ENCODE peak calls at places on chromosome 21, in nine cellular contexts. J, P, W, K, H, U, M, N and O are unnamed samples.

GRCh38 chr21:36132691-36133090 is 2.2 kb upstream of the CBR3 start:
- DNase-seq in U (no peak), M (no peak), P (no peak), K (no peak), J (no peak), H (no peak), N (no peak), W (no peak), O (no peak)

GRCh38 chr21:35658242-35658641 is 402.1 kb downstream of the SETD4 start:
- DNase-seq in U (no peak), M (no peak), J (no peak), P (no peak), H (no peak), W (no peak), N (no peak), K (no peak), O (no peak)

GRCh38 chr21:17900281-17900989 is 81.3 kb upstream of the C21orf91 start:
- DNase-seq in W (peak), J (no peak), U (no peak), M (peak), N (peak), P (no peak), H (no peak), K (no peak), O (no peak)

GRCh38 chr21:44331650-44332306 is 7.4 kb downstream of the CFAP410 start:
- DNase-seq in M (no peak), J (no peak), W (no peak), U (no peak), K (no peak), H (no peak), P (no peak), N (no peak), O (peak)

GRCh38 chr21:37292946-37293345 is 25.8 kb upstream of the VPS26C start:
- DNase-seq in U (no peak), N (no peak), M (no peak), P (peak), W (no peak), J (no peak), H (no peak), K (no peak), O (no peak)

GRCh38 chr21:42486551-42486950 is 9.5 kb downstream of the RSPH1 start:
- DNase-seq in U (no peak), H (no peak), K (no peak), N (no peak), P (no peak), M (no peak), J (no peak), W (no peak), O (no peak)

GRCh38 chr21:15752763-15753407 is 23.1 kb downstream of the USP25 start:
- DNase-seq in K (no peak), M (no peak), P (no peak), J (no peak), N (no peak), H (no peak), W (peak), U (no peak), O (no peak)

GRCh38 chr21:45867041-45867630 is 114.4 kb upstream of the COL6A1 start:
- DNase-seq in H (no peak), P (no peak), N (no peak), U (no peak), K (no peak), W (no peak), M (no peak), J (no peak), O (no peak)

GRCh38 chr21:19228241-19228640 is 824.7 kb upstream of the TMPRSS15 start:
- DNase-seq in P (no peak), J (no peak), K (no peak), U (no peak), N (no peak), H (no peak), M (no peak), W (peak), O (peak)

GRCh38 chr21:41576010-41576615 is 68.2 kb upstream of the TMPRSS2 start:
- DNase-seq in P (no peak), H (no peak), N (no peak), U (no peak), K (no peak), J (no peak), M (no peak), W (no peak), O (no peak)

GRCh38 chr21:26686278-26686677 is 113.2 kb upstream of the CYYR1 start:
- DNase-seq in H (no peak), M (no peak), N (no peak), U (peak), J (no peak), K (no peak), P (no peak), W (peak), O (no peak)

GRCh38 chr21:44919111-44919912 is 1.4 kb downstream of the ITGB2 start:
- DNase-seq in N (no peak), M (no peak), H (no peak), P (no peak), U (no peak), W (no peak), J (no peak), K (no peak), O (no peak)

GRCh38 chr21:46397993-46398392 is 60.7 kb upstream of the DIP2A start:
- DNase-seq in P (no peak), K (no peak), N (no peak), J (no peak), U (no peak), H (no peak), W (no peak), M (no peak), O (no peak)

GRCh38 chr21:39033878-39034589 is 149.2 kb downstream of the PSMG1 start:
- DNase-seq in M (peak), J (no peak), H (no peak), K (no peak), W (no peak), U (no peak), N (no peak), P (no peak), O (no peak)

GRCh38 chr21:46545911-46546310 is 59.0 kb downstream of the S100B start:
- DNase-seq in P (no peak), K (no peak), W (no peak), J (no peak), U (no peak), N (no peak), H (no peak), M (no peak), O (no peak)

GRCh38 chr21:37828515-37828914 is 87.7 kb downstream of the KCNJ6 start:
- DNase-seq in K (no peak), P (no peak), H (no peak), J (no peak), U (no peak), N (no peak), M (no peak), W (no peak), O (peak)

GRCh38 chr21:34640858-34641257 is 25.9 kb upstream of the RCAN1 start:
- DNase-seq in J (no peak), N (no peak), U (no peak), H (no peak), W (no peak), M (no peak), P (peak), K (no peak), O (no peak)

GRCh38 chr21:15592271-15592860 is 137.4 kb upstream of the USP25 start:
- DNase-seq in P (peak), W (peak), K (peak), M (no peak), J (peak), H (no peak), N (no peak), U (peak), O (peak)

GRCh38 chr21:44414291-44415072 is 40.8 kb upstream of the LRRC3 start:
- DNase-seq in H (no peak), M (no peak), W (no peak), N (no peak), U (no peak), K (no peak), P (no peak), J (no peak), O (no peak)

GRCh38 chr21:38505654-38506523 is 7.6 kb upstream of the ERG start:
- DNase-seq in J (peak), U (no peak), H (no peak), W (peak), K (peak), M (no peak), P (no peak), N (no peak), O (peak)

GRCh38 chr21:41168391-41169257 is 664 bp downstream of the BACE2 start:
- DNase-seq in H (no peak), U (no peak), P (no peak), J (peak), N (no peak), W (no peak), M (peak), K (peak), O (no peak)

GRCh38 chr21:19507682-19508260 is 1104.2 kb upstream of the TMPRSS15 start:
- DNase-seq in P (no peak), W (peak), M (no peak), H (no peak), K (no peak), N (no peak), U (no peak), J (no peak), O (peak)

GRCh38 chr21:37684577-37684976 is 231.7 kb downstream of the KCNJ6 start:
- DNase-seq in N (no peak), H (no peak), U (no peak), J (no peak), W (no peak), M (no peak), P (no peak), K (no peak), O (no peak)

GRCh38 chr21:45986316-45987051 is 4.9 kb downstream of the COL6A1 start:
- DNase-seq in U (no peak), M (no peak), K (no peak), N (no peak), P (no peak), J (no peak), H (no peak), W (no peak), O (no peak)

GRCh38 chr21:31398574-31398973 is 54.5 kb upstream of the TIAM1 start:
- DNase-seq in M (no peak), H (no peak), N (no peak), P (no peak), K (no peak), W (no peak), J (no peak), U (no peak), O (no peak)

GRCh38 chr21:35779690-35780570 is 280.4 kb downstream of the SETD4 start:
- DNase-seq in W (no peak), P (no peak), M (no peak), H (no peak), J (no peak), U (no peak), K (no peak), N (no peak), O (no peak)

GRCh38 chr21:42262826-42263225 is 43.9 kb downstream of the ABCG1 start:
- DNase-seq in M (peak), H (no peak), K (no peak), P (peak), U (no peak), W (no peak), J (peak), N (no peak), O (no peak)